ENCODE peak calls at places on chromosomes 13 and 19, in five cellular contexts. R is neural progenitor cell, E is fibroblast of lung, I is IMR-90, F is neuronal stem cell. B is an unnamed sample. For H3K4me1, the result is how much of the 10 kb centered on the place peaks cover.

GRCh38 chr13:52827839-52828238 is 20.6 kb downstream of the PCDH8 start:
- DNase-seq in R (no peak), F (no peak), E (no peak), I (no peak), B (peak)

GRCh38 chr19:4278926-4279529 is at the start of gene SHD:
- DNase-seq in E (no peak), I (no peak), F (no peak), R (peak), B (peak)

GRCh38 chr13:75326173-75327131 is 155.5 kb downstream of the TBC1D4 start:
- DNase-seq in F (no peak), R (no peak), I (peak), E (peak), B (peak)

GRCh38 chr13:52195052-52195837 is 35.8 kb upstream of the NEK3 start:
- DNase-seq in F (no peak), E (peak), I (peak), R (peak), B (peak)

GRCh38 chr13:93698016-93698613 is 471.5 kb downstream of the GPC6 start:
- DNase-seq in F (peak), E (no peak), R (peak), I (no peak), B (no peak)

GRCh38 chr19:35704218-35704617 is at the start of gene ZBTB32:
- DNase-seq in E (peak), I (peak), F (peak), R (peak), B (peak)

GRCh38 chr19:48630289-48631036 is 6.7 kb downstream of the DBP start:
- DNase-seq in F (no peak), I (no peak), R (peak), E (peak), B (peak)

GRCh38 chr19:46133777-46134231 is 9.3 kb upstream of the IGFL3 start:
- DNase-seq in R (peak), E (peak), I (no peak), F (no peak), B (peak)

GRCh38 chr19:40588110-40588854 is 11.6 kb downstream of the SHKBP1 start:
- DNase-seq in E (peak), R (no peak), F (no peak), I (no peak), B (peak)

GRCh38 chr13:35848868-35849644 is 282.1 kb downstream of the DCLK1 start:
- DNase-seq in F (no peak), E (no peak), I (no peak), R (no peak), B (no peak)

GRCh38 chr19:10104665-10105221 is 1.4 kb upstream of the PPAN start:
- DNase-seq in R (no peak), F (no peak), E (no peak), I (no peak), B (no peak)

GRCh38 chr19:7191946-7192691 is 102.1 kb downstream of the INSR start:
- DNase-seq in F (no peak), R (no peak), I (no peak), E (no peak), B (no peak)

GRCh38 chr13:19927117-19927734 is 31.3 kb upstream of the ZMYM2 start:
- DNase-seq in E (peak), R (peak), F (no peak), I (peak), B (no peak)

GRCh38 chr13:111397202-111397880 is 76.9 kb downstream of the TEX29 start:
- DNase-seq in R (no peak), I (no peak), F (no peak), E (no peak), B (peak)

GRCh38 chr19:48900477-48901452 is 653 bp downstream of the NUCB1 start:
- DNase-seq in R (no peak), E (peak), F (no peak), I (peak), B (peak)

GRCh38 chr19:709196-709964 is 645 bp downstream of the PALM start:
- DNase-seq in F (no peak), I (no peak), E (no peak), R (peak), B (no peak)
- H3K4me3 ChIP-seq in F (peak), I (peak), E (peak), R (peak), B (peak)

DNA sequence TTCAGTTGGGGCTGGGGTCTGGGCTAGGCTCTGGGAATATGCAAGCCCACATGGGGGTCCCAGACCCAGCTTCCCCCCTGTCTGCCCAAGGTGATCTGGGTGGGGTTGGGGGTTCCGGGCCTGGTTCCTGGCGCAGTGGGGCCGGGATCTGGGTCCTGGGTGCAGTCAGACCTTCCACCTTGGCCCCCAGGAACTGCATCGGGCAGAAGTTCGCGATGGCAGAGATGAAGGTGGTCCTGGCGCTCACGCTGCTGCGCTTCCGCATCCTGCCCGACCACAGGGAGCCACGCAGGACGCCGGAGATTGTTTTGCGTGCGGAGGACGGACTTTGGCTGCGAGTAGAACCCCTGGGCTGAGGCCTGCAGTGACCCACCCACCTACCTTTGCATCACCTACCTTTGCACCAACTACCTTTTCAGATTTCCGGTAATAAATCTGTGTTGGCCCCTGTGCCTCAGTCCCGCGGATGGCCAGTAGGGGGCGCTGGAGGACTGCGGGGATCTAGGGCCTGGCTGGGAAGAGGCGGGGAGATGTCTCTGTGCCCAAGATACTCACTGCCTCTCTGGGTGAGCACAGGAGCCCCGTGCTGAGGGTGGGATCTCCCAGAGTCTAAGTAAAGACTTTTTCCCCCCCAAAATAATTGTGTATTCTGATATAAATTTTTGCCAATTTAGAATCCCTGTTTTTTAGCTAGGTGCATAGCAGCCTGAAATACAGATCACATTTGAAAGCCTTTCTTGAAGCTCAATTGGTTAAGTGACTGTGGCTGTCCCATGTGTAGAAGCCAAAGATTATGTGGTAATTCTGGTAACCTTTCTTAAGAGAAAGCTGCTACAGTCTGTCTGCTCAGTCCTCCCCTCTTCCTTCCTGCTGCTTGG is 11.5 kb upstream of the CYP4F3 start:
- DNase-seq in I (peak), R (peak), E (peak), F (peak), B (peak)
- H3K9ac ChIP-seq in I (no peak), R (no peak), E (no peak), F (no peak), B (no peak)

GRCh38 chr13:44493213-44493812 is 82.8 kb downstream of the TSC22D1 start:
- DNase-seq in E (no peak), I (no peak), R (peak), F (no peak), B (no peak)

GRCh38 chr13:44484562-44485164 is 91.5 kb downstream of the TSC22D1 start:
- DNase-seq in E (no peak), F (no peak), I (no peak), R (no peak), B (no peak)

GRCh38 chr13:44487989-44488388 is 88.1 kb downstream of the TSC22D1 start:
- DNase-seq in R (no peak), E (no peak), F (no peak), I (no peak), B (no peak)

GRCh38 chr13:44489751-44490150 is 86.4 kb downstream of the TSC22D1 start:
- DNase-seq in E (no peak), I (no peak), R (no peak), F (no peak), B (no peak)
- H3K4me1 ChIP-seq in E (under half), I (under half), R (under half), F (under half), B (under half)

GRCh38 chr13:26558912-26559485 is 1.5 kb downstream of the WASF3 start:
- DNase-seq in R (peak), E (no peak), I (no peak), F (peak), B (no peak)
- H3K4me3 ChIP-seq in R (peak), E (peak), I (peak), F (peak), B (peak)

DNA sequence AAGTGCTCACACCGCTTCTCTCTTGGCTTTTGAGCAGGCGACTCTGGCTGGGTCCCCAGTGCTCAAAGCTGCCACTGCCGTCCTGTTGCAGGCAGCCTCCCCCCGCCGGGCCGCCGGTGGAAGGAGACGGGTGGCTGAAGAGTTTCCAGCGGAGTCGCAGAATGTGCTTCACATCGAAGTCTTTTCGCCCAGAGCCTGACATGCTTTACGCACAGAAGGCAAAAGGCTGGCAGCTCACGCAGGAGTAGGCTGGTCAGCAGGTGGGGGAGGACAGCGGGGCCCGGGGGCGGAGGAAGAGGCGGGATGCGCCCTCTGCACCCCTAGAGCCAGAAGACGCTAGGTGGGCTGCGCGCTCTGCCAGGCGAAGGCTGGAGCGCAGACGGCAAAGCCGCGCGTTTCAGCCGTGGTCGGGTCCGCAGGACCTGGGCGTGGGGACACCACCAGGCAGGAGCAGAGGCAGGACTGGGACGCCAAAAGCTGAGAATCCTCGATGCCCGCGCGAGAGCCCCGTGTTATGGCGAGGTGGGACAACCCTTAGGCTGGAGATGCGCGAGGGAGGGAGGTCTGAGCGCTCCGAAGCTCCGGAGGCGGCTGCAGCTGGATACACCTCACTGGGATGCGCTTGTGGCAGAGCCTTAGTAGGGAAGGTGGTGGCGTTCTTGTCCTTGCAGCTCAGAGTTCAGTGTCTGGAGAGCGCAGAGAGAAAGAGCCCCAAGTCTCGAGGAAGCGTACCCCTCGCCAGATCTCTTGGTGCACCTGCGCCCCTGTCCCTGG is at the start of gene ATXN8OS:
- DNase-seq in I (no peak), F (peak), R (peak), E (no peak), B (peak)
- H3K9ac ChIP-seq in I (no peak), F (peak), R (no peak), E (no peak), B (no peak)